ENCODE peak calls at places on chromosome 13, in four cellular contexts. P is breast epithelium; H is uterus; K is CD4-positive, alpha-beta T cell. U is an unnamed sample.

GRCh38 chr13:113466321-113466836 is 13.1 kb upstream of the ADPRHL1 start:
- DNase-seq in K (no peak), H (no peak), P (no peak), U (no peak)

GRCh38 chr13:46964789-46965527 is 68.1 kb upstream of the HTR2A start:
- DNase-seq in P (no peak), H (no peak), K (no peak), U (no peak)

GRCh38 chr13:63026285-63026797 is 1610.7 kb upstream of the PCDH20 start:
- DNase-seq in K (no peak), H (no peak), P (no peak), U (no peak)

GRCh38 chr13:27053235-27053884 is 118.3 kb downstream of the USP12 start:
- DNase-seq in K (no peak), P (no peak), H (no peak), U (no peak)

GRCh38 chr13:98144501-98145350 is 1.8 kb downstream of the FARP1 start:
- DNase-seq in H (no peak), K (no peak), P (no peak), U (no peak)

GRCh38 chr13:27125357-27126282 is 46.0 kb downstream of the USP12 start:
- DNase-seq in K (no peak), H (no peak), P (no peak), U (no peak)

GRCh38 chr13:40814803-40815202 is 25.4 kb downstream of the SLC25A15 start:
- DNase-seq in H (no peak), P (no peak), K (no peak), U (no peak)

GRCh38 chr13:54185101-54185500 is 1156.5 kb downstream of the OLFM4 start:
- DNase-seq in H (no peak), P (no peak), K (no peak), U (no peak)

GRCh38 chr13:20721454-20722357 is 18.2 kb downstream of the IL17D start:
- DNase-seq in P (no peak), K (no peak), H (peak; percentile 39), U (no peak)

GRCh38 chr13:42497798-42498197 is 76.2 kb upstream of the TNFSF11 start:
- DNase-seq in H (no peak), P (no peak), K (no peak), U (no peak)

GRCh38 chr13:42174344-42175162 is 97.4 kb upstream of the AKAP11 start:
- DNase-seq in P (no peak), H (no peak), K (no peak), U (no peak)

GRCh38 chr13:61110804-61111203 is 304.8 kb downstream of the PCDH20 start:
- DNase-seq in P (no peak), H (no peak), K (no peak), U (no peak)

GRCh38 chr13:51192348-51192747 is 29.9 kb upstream of the FAM124A start:
- DNase-seq in H (no peak), P (no peak), K (no peak), U (no peak)

GRCh38 chr13:97134364-97135095 is 87.6 kb upstream of the MBNL2 start:
- DNase-seq in H (no peak), K (no peak), P (no peak), U (no peak)

GRCh38 chr13:99124695-99125334 is 75.8 kb upstream of the UBAC2 start:
- DNase-seq in H (no peak), K (no peak), P (no peak), U (no peak)

DNA sequence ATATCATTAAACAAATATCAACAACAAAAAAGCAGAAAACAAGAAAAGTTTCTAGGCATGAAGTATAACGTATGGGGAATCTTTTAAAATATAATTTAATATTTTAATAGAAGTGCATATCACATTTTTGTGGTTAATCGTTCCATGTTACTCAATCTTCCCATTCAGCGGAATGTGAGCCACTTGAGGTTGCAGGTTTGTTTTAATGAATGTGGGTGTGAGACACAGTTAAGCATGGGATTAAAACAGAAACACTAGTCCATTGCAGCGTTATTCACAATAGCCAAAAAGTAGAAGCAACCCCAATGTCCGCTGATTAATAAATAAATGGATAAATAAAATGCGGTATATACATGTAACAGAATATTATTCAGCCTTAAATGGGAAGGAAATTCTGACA is 146.0 kb downstream of the NDFIP2 start:
- DNase-seq in K (no peak), H (no peak), P (no peak), U (no peak)
- H3K27ac ChIP-seq in K (no peak overlapping the region), H (no peak overlapping the region), P (no peak overlapping the region), U (no peak overlapping the region)

GRCh38 chr13:49497272-49497671 is 1.5 kb downstream of the PHF11 start:
- DNase-seq in K (no peak), H (no peak), P (peak; percentile 18), U (no peak)
- H3K27ac ChIP-seq in K (peak overlapping the region; percentile 82), H (peak overlapping the region; percentile 94), P (peak overlapping the region; percentile 63), U (no peak overlapping the region)

DNA sequence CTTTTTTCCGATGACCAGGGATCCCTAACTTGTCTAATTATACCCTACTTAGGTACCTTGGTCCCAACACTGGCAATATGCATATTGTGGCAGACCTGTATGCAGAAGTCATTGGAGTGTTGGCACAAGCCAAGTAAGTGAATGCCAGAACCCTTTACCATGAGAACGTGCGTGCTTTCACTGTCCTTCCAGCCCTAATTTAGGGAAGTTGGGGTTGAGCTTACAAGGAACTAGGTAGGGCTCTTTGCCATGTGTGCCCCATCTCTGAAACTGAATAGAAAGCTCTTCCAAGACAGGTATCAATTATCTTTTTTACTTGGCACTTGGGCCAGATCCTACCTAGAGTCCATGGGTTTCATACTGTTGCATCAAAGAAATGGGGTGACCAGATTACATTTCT is 93.2 kb downstream of the FRY start:
- DNase-seq in H (no peak), K (no peak), P (no peak), U (no peak)
- H3K27ac ChIP-seq in H (peak overlapping the region; percentile 68), K (no peak overlapping the region), P (peak overlapping the region; percentile 74), U (no peak overlapping the region)

GRCh38 chr13:75759531-75759930 is 123.4 kb downstream of the LMO7 start:
- DNase-seq in K (no peak), P (no peak), H (no peak), U (no peak)
- H3K27ac ChIP-seq in K (no peak overlapping the region), P (no peak overlapping the region), H (no peak overlapping the region), U (no peak overlapping the region)

U was measured in substantia nigra.